ENCODE peak calls at places on chromosome 5, in six cellular contexts. D is trophoblast cell, R is H9, A is H1, V is neuronal stem cell, E is mesenchymal stem cell. H is an unnamed sample.

GRCh38 chr5:148543727-148544126 is 110.6 kb downstream of the HTR4 start:
- DNase-seq in R (no peak), E (no peak), D (no peak), A (no peak), V (no peak), H (no peak)

GRCh38 chr5:171367424-171368370 is 20.0 kb upstream of the NPM1 start:
- DNase-seq in R (no peak), E (peak), V (no peak), D (no peak), A (no peak), H (peak)

GRCh38 chr5:124790895-124791732 is 44.7 kb upstream of the ZNF608 start:
- DNase-seq in R (no peak), V (no peak), A (no peak), E (peak), D (no peak), H (peak)

GRCh38 chr5:4866131-4866659 is 273.9 kb upstream of the ADAMTS16 start:
- DNase-seq in R (no peak), A (no peak), E (no peak), D (no peak), V (no peak), H (no peak)

GRCh38 chr5:39519566-39520231 is 94.9 kb upstream of the DAB2 start:
- DNase-seq in V (no peak), E (peak), A (no peak), D (no peak), R (no peak), H (peak)

GRCh38 chr5:179452356-179453230 is 97.8 kb upstream of the RUFY1 start:
- DNase-seq in D (no peak), A (no peak), V (no peak), R (no peak), E (no peak), H (no peak)

GRCh38 chr5:88952344-88952743 is 69.4 kb upstream of the MEF2C start:
- DNase-seq in A (no peak), R (no peak), D (no peak), V (no peak), E (peak), H (peak)

GRCh38 chr5:14269395-14269794 is 126.3 kb downstream of the TRIO start:
- DNase-seq in R (peak), V (no peak), A (no peak), E (no peak), D (no peak), H (no peak)

GRCh38 chr5:126514159-126515141 is 80.6 kb downstream of the ALDH7A1 start:
- DNase-seq in A (peak), E (peak), D (peak), V (no peak), R (no peak), H (peak)

GRCh38 chr5:124677376-124677998 is 69.0 kb downstream of the ZNF608 start:
- DNase-seq in V (no peak), R (no peak), A (no peak), E (no peak), D (no peak), H (peak)

GRCh38 chr5:41921874-41922273 is 3.2 kb upstream of the FBXO4 start:
- DNase-seq in V (no peak), D (peak), E (peak), R (no peak), A (no peak), H (peak)

GRCh38 chr5:37133939-37134338 is 115.2 kb downstream of the CPLANE1 start:
- DNase-seq in E (peak), A (no peak), R (no peak), V (no peak), D (no peak), H (peak)

GRCh38 chr5:172638209-172638768 is 2.8 kb upstream of the NEURL1B start:
- DNase-seq in D (no peak), V (no peak), R (no peak), E (no peak), A (no peak), H (no peak)

GRCh38 chr5:16669776-16670175 is 53.0 kb upstream of the RETREG1 start:
- DNase-seq in V (no peak), D (no peak), A (no peak), E (peak), R (no peak), H (peak)

GRCh38 chr5:1008451-1009358 is at the start of gene NKD2:
- DNase-seq in V (peak), R (no peak), D (no peak), E (peak), A (peak), H (no peak)

GRCh38 chr5:38751103-38751502 is 94.7 kb upstream of the OSMR start:
- DNase-seq in V (no peak), R (no peak), A (no peak), D (no peak), E (no peak), H (no peak)

GRCh38 chr5:127320032-127320945 is 29.7 kb downstream of the MEGF10 start:
- DNase-seq in V (no peak), D (no peak), A (no peak), E (no peak), R (no peak), H (no peak)

GRCh38 chr5:10248378-10249260 is 1.1 kb downstream of the ATPSCKMT start:
- DNase-seq in A (no peak), D (no peak), V (no peak), E (no peak), R (no peak), H (no peak)

GRCh38 chr5:67156976-67157583 is 39.5 kb downstream of the CD180 start:
- DNase-seq in R (peak), E (peak), D (no peak), V (no peak), A (no peak), H (peak)

GRCh38 chr5:99076600-99077253 is 147.9 kb upstream of the CHD1 start:
- DNase-seq in V (no peak), R (no peak), E (no peak), D (no peak), A (no peak), H (no peak)

GRCh38 chr5:178320281-178320855 is 87.8 kb upstream of the PHYKPL start:
- DNase-seq in D (no peak), A (no peak), R (no peak), V (no peak), E (no peak), H (no peak)

GRCh38 chr5:23648656-23649055 is 141.2 kb downstream of the PRDM9 start:
- DNase-seq in E (no peak), R (no peak), A (no peak), V (no peak), D (no peak), H (no peak)

GRCh38 chr5:27377626-27378025 is 339.2 kb upstream of the CDH9 start:
- DNase-seq in R (no peak), V (no peak), E (peak), D (no peak), A (no peak), H (no peak)

GRCh38 chr5:59016925-59017324 is 434.1 kb downstream of the RAB3C start:
- DNase-seq in A (no peak), V (no peak), E (no peak), R (no peak), D (no peak), H (no peak)
- H4K91ac ChIP-seq in A (no peak), V (no peak), E (no peak), R (no peak), D (no peak), H (no peak)

DNA sequence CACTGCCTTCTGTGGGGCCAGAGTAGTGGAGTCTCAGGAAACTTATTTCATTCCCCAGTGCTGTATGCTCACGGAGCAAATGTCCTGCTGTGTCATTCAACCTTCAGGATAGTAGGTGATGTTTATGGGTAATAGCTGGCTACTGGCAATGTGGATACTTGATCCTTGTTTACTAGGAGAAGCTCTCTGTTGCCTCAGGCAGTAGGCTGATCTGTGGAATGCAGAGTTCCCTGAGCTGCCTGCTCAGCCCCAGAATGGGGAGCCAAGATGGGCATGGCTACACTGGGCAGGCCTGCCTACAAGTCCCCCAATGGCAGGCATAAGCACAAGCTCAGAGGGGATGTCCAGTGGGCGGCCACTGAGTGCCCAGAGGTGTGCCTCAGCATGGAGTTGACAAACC is 323.1 kb upstream of the KCNN2 start:
- DNase-seq in D (no peak), V (no peak), R (no peak), A (no peak), E (no peak), H (no peak)
- H3K4me2 ChIP-seq in D (no peak), V (no peak), R (no peak), A (no peak), E (no peak), H (no peak)

GRCh38 chr5:174446446-174446845 is 277.9 kb upstream of the MSX2 start:
- DNase-seq in R (no peak), V (no peak), D (peak), A (no peak), E (no peak), H (no peak)
- H4K91ac ChIP-seq in R (no peak), V (no peak), D (no peak), A (no peak), E (no peak), H (no peak)

DNA sequence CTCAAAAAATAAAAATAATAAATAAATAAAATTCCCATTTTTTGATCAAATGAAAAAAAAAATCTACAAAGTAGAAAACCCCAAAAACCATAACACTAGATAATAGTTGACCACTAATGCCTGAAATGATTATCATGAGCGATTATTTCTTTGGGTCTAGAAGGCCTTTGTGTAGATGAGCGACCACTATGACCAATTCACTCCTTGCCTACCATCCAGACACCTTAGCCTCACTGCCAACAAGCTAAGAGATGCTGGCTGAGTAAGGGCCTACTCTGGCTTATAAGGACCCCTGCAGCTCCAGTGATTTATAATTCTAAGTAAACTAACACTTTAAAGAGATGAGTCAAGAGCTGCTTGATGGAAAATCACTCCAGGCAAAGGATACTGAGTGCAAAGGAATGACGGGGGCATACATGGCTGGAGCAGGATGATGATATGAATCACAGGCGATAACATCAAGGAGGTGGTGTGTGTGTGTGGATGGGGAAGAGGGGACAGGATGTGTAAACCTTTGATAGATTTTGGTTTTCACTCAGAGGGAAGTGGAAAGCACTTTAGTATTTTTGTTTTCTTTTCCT is 4.8 kb upstream of the F2RL1 start:
- DNase-seq in R (no peak), A (no peak), D (peak), E (peak), V (no peak), H (peak)
- H3K4me2 ChIP-seq in R (no peak), A (no peak), D (no peak), E (no peak), V (no peak), H (no peak)

H was measured in IMR-90.